ENCODE peak calls at places on chromosomes 2 and 18, in six cellular contexts. D is PC-9, N is RWPE2, A is Peyer's patch, F is stomach, P is upper lobe of right lung. M is an unnamed sample.

GRCh38 chr2:101188683-101189405 is 37.7 kb upstream of the TBC1D8 start:
- DNase-seq in D (no peak), N (no peak), A (no peak), F (peak; percentile 30), P (no peak), M (no peak)

GRCh38 chr18:46366977-46367376 is 262.8 kb downstream of the HAUS1 start:
- DNase-seq in D (no peak), N (no peak), A (no peak), F (no peak), P (no peak), M (no peak)

GRCh38 chr2:54941248-54941984 is 108.8 kb downstream of the RTN4 start:
- DNase-seq in D (no peak), N (no peak), A (no peak), F (no peak), P (no peak), M (no peak)

GRCh38 chr2:72235497-72236413 is 88.1 kb upstream of the CYP26B1 start:
- DNase-seq in D (no peak), N (no peak), A (no peak), F (no peak), P (no peak), M (no peak)

GRCh38 chr2:200585730-200586643 is at the start of gene AOX1:
- DNase-seq in D (no peak), N (no peak), A (peak; percentile 65), F (peak; percentile 48), P (peak; percentile 75), M (peak; percentile 86)

GRCh38 chr2:196170202-196170680 is 1.1 kb downstream of the STK17B start:
- DNase-seq in D (peak; percentile 12), N (no peak), A (no peak), F (peak; percentile 65), P (no peak), M (no peak)

GRCh38 chr2:239390546-239391285 is 10.1 kb downstream of the HDAC4 start:
- DNase-seq in D (no peak), N (peak; percentile 29), A (peak; percentile 19), F (no peak), P (peak; percentile 54), M (no peak)

GRCh38 chr2:220544049-220544448 is 916.6 kb downstream of the SLC4A3 start:
- DNase-seq in D (no peak), N (no peak), A (no peak), F (no peak), P (no peak), M (no peak)

GRCh38 chr18:59814872-59815271 is 84.9 kb upstream of the PMAIP1 start:
- DNase-seq in D (no peak), N (no peak), A (no peak), F (no peak), P (no peak), M (no peak)

GRCh38 chr18:48230459-48231113 is 178.6 kb downstream of the ZBTB7C start:
- DNase-seq in D (peak; percentile 55), N (no peak), A (peak; percentile 75), F (peak; percentile 52), P (peak; percentile 82), M (no peak)

GRCh38 chr2:10303634-10304378 is 1.1 kb downstream of the HPCAL1 start:
- DNase-seq in D (peak; percentile 52), N (no peak), A (peak; percentile 69), F (peak; percentile 61), P (peak; percentile 84), M (no peak)

GRCh38 chr2:135218426-135218825 is 166.3 kb downstream of the RAB3GAP1 start:
- DNase-seq in D (no peak), N (no peak), A (no peak), F (no peak), P (no peak), M (no peak)

GRCh38 chr18:6057604-6058003 is 162.3 kb upstream of the TMEM200C start:
- DNase-seq in D (no peak), N (no peak), A (no peak), F (no peak), P (no peak), M (no peak)

GRCh38 chr18:57427429-57428181 is 7.6 kb upstream of the ONECUT2 start:
- DNase-seq in D (no peak), N (no peak), A (no peak), F (no peak), P (no peak), M (no peak)

GRCh38 chr2:168915433-168916328 is 14.6 kb downstream of the G6PC2 start:
- DNase-seq in D (no peak), N (no peak), A (no peak), F (no peak), P (no peak), M (no peak)

GRCh38 chr18:63949068-63949737 is at the start of gene HMSD:
- DNase-seq in D (peak; percentile 28), N (no peak), A (peak; percentile 78), F (peak; percentile 61), P (peak; percentile 88), M (peak; percentile 67)

GRCh38 chr2:234355052-234355720 is 141.7 kb downstream of the ARL4C start:
- DNase-seq in D (no peak), N (no peak), A (no peak), F (no peak), P (no peak), M (no peak)

GRCh38 chr18:48445540-48445939 is 36.4 kb upstream of the ZBTB7C start:
- DNase-seq in D (peak; percentile 63), N (no peak), A (peak; percentile 82), F (peak; percentile 83), P (peak; percentile 83), M (peak; percentile 88)

GRCh38 chr2:16249269-16250055 is 309.1 kb downstream of the MYCN start:
- DNase-seq in D (no peak), N (no peak), A (no peak), F (no peak), P (no peak), M (no peak)

GRCh38 chr2:98757904-98758421 is 27.0 kb upstream of the MGAT4A start:
- DNase-seq in D (peak; percentile 86), N (no peak), A (peak; percentile 60), F (peak; percentile 70), P (peak; percentile 79), M (no peak)

GRCh38 chr2:71932027-71932779 is 215.5 kb downstream of the CYP26B1 start:
- DNase-seq in D (no peak), N (no peak), A (no peak), F (no peak), P (peak; percentile 44), M (peak; percentile 52)

GRCh38 chr2:170680172-170680913 is 34.8 kb upstream of the SP5 start:
- DNase-seq in D (no peak), N (no peak), A (no peak), F (no peak), P (no peak), M (no peak)

GRCh38 chr18:54679318-54680149 is 88.5 kb downstream of the DYNAP start:
- DNase-seq in D (peak; percentile 9), N (no peak), A (no peak), F (no peak), P (no peak), M (no peak)

GRCh38 chr2:148877403-148877740 is 2.3 kb downstream of the KIF5C start:
- DNase-seq in D (no peak), N (no peak), A (no peak), F (no peak), P (no peak), M (no peak)

GRCh38 chr2:68732533-68732932 is 2.1 kb upstream of the ARHGAP25 start:
- DNase-seq in D (no peak), N (no peak), A (no peak), F (no peak), P (no peak), M (no peak)

GRCh38 chr2:25402477-25402876 is 60.8 kb upstream of the DNMT3A start:
- DNase-seq in D (no peak), N (no peak), A (no peak), F (no peak), P (no peak), M (no peak)

GRCh38 chr2:9069496-9069991 is 66.1 kb upstream of the MBOAT2 start:
- DNase-seq in D (no peak), N (no peak), A (no peak), F (no peak), P (no peak), M (no peak)

GRCh38 chr2:230777681-230778080 is 65.0 kb downstream of the CAB39 start:
- DNase-seq in D (no peak), N (no peak), A (no peak), F (no peak), P (no peak), M (no peak)

GRCh38 chr18:2895391-2895790 is 48.6 kb downstream of the EMILIN2 start:
- DNase-seq in D (no peak), N (no peak), A (no peak), F (no peak), P (no peak), M (no peak)

GRCh38 chr2:172329404-172330059 is 97.9 kb upstream of the ITGA6 start:
- DNase-seq in D (no peak), N (no peak), A (peak; percentile 77), F (peak; percentile 84), P (no peak), M (no peak)

GRCh38 chr2:191677091-191677645 is 768 bp upstream of the NABP1 start:
- DNase-seq in D (no peak), N (no peak), A (no peak), F (peak; percentile 28), P (no peak), M (no peak)

GRCh38 chr2:119681196-119681867 is 2.3 kb downstream of the TMEM177 start:
- DNase-seq in D (no peak), N (no peak), A (no peak), F (no peak), P (no peak), M (no peak)

GRCh38 chr2:108621087-108621559 is 86.9 kb downstream of the LIMS1 start:
- DNase-seq in D (peak; percentile 61), N (peak; percentile 69), A (peak; percentile 63), F (peak; percentile 71), P (no peak), M (no peak)
- H3K4me3 ChIP-seq in D (no peak overlapping the region), N (peak overlapping the region; percentile 4), A (peak overlapping the region; percentile 18), F (peak overlapping the region; percentile 23), P (peak overlapping the region; percentile 25), M (peak overlapping the region; percentile 34)

GRCh38 chr2:182611009-182611408 is 105.0 kb upstream of the DNAJC10 start:
- DNase-seq in D (no peak), N (no peak), A (no peak), F (no peak), P (no peak), M (no peak)
- TF ChIP-seq CTCF in D (no peak), N (no peak), A (no peak), F (no peak), P (no peak), M (no peak)

GRCh38 chr2:44969936-44970335 is 28.4 kb downstream of the SIX3 start:
- DNase-seq in D (no peak), N (no peak), A (no peak), F (no peak), P (no peak), M (peak; percentile 20)
- H3K27me3 ChIP-seq in D (no peaks in the 10 kb centered on the region), N (no peaks in the 10 kb centered on the region), A (no peaks in the 10 kb centered on the region), F (peaks cover 55% of the 10 kb centered on the region), P (peaks cover 21% of the 10 kb centered on the region), M (peaks cover 15% of the 10 kb centered on the region)

GRCh38 chr2:208350610-208351009 is 56.0 kb upstream of the PTH2R start:
- DNase-seq in D (no peak), N (no peak), A (no peak), F (no peak), P (no peak), M (no peak)

GRCh38 chr2:208354964-208355381 is 51.6 kb upstream of the PTH2R start:
- DNase-seq in D (no peak), N (no peak), A (no peak), F (no peak), P (no peak), M (no peak)

GRCh38 chr2:208356846-208357574 is 49.6 kb upstream of the PTH2R start:
- DNase-seq in D (no peak), N (no peak), A (no peak), F (no peak), P (no peak), M (no peak)

GRCh38 chr2:208352644-208353567 is 53.7 kb upstream of the PTH2R start:
- DNase-seq in D (no peak), N (no peak), A (no peak), F (no peak), P (no peak), M (no peak)
- H3K4me3 ChIP-seq in D (no peak overlapping the region), N (no peak overlapping the region), A (no peak overlapping the region), F (no peak overlapping the region), P (no peak overlapping the region), M (no peak overlapping the region)

M was measured in suprapubic skin.